ENCODE peak calls at places on chromosomes 13 and 19, in ten cellular contexts. Y is breast epithelium, P is fibroblast of lung, K is left lung, F is lung, V is PC-9, E is tibial nerve, B is mammary epithelial cell, Z is cardiac muscle cell, W is A673. Q is an unnamed sample.
A peak's percentile ranks its signal among the peaks of the same experiment; 100 is the strongest.

GRCh38 chr19:18975011-18975410 is 34.0 kb upstream of the HOMER3 start:
- DNase-seq in K (no peak), Z (no peak), B (peak; percentile 74), W (no peak), F (no peak), P (no peak), E (no peak), V (no peak), Y (no peak), Q (no peak)

GRCh38 chr13:108268713-108269112 is 805 bp upstream of the TNFSF13B start:
- DNase-seq in E (no peak), Z (no peak), V (no peak), Y (no peak), F (no peak), K (peak; percentile 42), W (peak; percentile 45), B (no peak), P (no peak), Q (no peak)

GRCh38 chr19:16588089-16588823 is 16.0 kb upstream of the SLC35E1 start:
- DNase-seq in V (no peak), Z (peak; percentile 55), K (no peak), P (peak; percentile 13), B (peak; percentile 19), Y (no peak), W (no peak), E (no peak), F (no peak), Q (peak; percentile 59)

GRCh38 chr13:98738213-98738612 is 14.3 kb downstream of the SLC15A1 start:
- DNase-seq in V (peak; percentile 5), K (no peak), E (no peak), B (no peak), W (no peak), P (no peak), Z (no peak), F (no peak), Y (no peak), Q (no peak)

GRCh38 chr19:37594064-37594981 is at the start of the genes ZNF540 and ZNF571:
- DNase-seq in V (peak; percentile 90), E (peak; percentile 93), W (peak; percentile 91), F (peak; percentile 96), Y (peak; percentile 95), K (peak; percentile 95), B (peak; percentile 98), P (peak; percentile 93), Z (peak; percentile 96), Q (peak; percentile 96)

GRCh38 chr19:18588611-18589379 is at the start of gene REX1BD:
- DNase-seq in V (peak; percentile 66), Y (peak; percentile 59), E (peak; percentile 72), B (peak; percentile 66), Z (peak; percentile 87), P (peak; percentile 71), W (peak; percentile 93), F (peak; percentile 83), K (peak; percentile 90), Q (peak; percentile 73)

GRCh38 chr13:55345197-55345596 is 1795.5 kb upstream of the PRR20A start:
- DNase-seq in Z (no peak), K (no peak), V (no peak), P (no peak), E (no peak), W (peak; percentile 1), B (no peak), F (no peak), Y (no peak), Q (no peak)

GRCh38 chr13:106468948-106469590 is 66.4 kb downstream of the EFNB2 start:
- DNase-seq in P (no peak), F (no peak), Z (peak; percentile 31), E (no peak), B (no peak), V (no peak), Y (no peak), K (no peak), W (no peak), Q (no peak)

DNA sequence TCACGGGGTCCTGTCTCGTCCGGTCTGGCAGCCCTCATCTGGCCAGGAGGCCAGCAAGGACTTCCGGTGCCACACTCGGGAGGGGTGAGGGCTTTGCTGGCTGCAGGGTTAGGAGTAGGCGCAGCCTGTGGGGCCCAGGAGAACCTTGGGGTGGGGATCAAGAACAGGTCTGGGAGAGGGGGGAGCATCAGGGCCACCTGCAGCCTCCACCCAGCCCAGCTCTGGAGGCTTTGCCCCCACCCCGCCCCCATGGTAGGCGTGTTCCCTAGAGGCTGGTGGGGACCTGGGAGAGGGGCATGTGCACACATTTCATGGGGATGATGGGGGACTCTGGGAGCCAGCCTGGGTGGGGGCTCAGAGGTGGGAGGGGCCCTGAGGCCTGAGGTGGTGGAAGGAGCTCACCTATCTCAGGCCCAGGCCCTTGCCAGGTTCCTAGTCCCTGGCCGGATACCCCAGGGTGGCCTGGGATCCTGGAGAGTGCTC is 23.3 kb downstream of the WTIP start:
- DNase-seq in Y (peak; percentile 12), P (no peak), K (peak; percentile 15), Z (no peak), V (no peak), W (no peak), E (no peak), B (no peak), F (peak; percentile 25), Q (no peak)
- H3K27me3 ChIP-seq in Y (no peaks in the 10 kb centered on the region), P (no peaks in the 10 kb centered on the region), K (no peaks in the 10 kb centered on the region), Z (no peaks in the 10 kb centered on the region), V (peaks cover 25% of the 10 kb centered on the region), W (no peaks in the 10 kb centered on the region), E (no peaks in the 10 kb centered on the region), B (no peaks in the 10 kb centered on the region), F (no peaks in the 10 kb centered on the region), Q (no peaks in the 10 kb centered on the region)

GRCh38 chr13:40486518-40487163 is 179.8 kb downstream of the FOXO1 start:
- DNase-seq in K (no peak), F (no peak), P (no peak), E (no peak), Z (no peak), V (no peak), B (no peak), Y (no peak), W (no peak), Q (no peak)

GRCh38 chr13:40484981-40485380 is 181.5 kb downstream of the FOXO1 start:
- DNase-seq in K (no peak), B (no peak), P (no peak), E (no peak), V (no peak), F (no peak), Z (no peak), Y (no peak), W (no peak), Q (no peak)

GRCh38 chr13:40484101-40484800 is 182.2 kb downstream of the FOXO1 start:
- DNase-seq in F (no peak), Z (no peak), B (no peak), V (no peak), Y (no peak), K (no peak), E (no peak), W (no peak), P (no peak), Q (no peak)

GRCh38 chr13:40483601-40484000 is 182.8 kb downstream of the FOXO1 start:
- DNase-seq in F (no peak), E (no peak), Y (no peak), B (no peak), P (no peak), Z (no peak), K (no peak), W (no peak), V (no peak), Q (no peak)

DNA sequence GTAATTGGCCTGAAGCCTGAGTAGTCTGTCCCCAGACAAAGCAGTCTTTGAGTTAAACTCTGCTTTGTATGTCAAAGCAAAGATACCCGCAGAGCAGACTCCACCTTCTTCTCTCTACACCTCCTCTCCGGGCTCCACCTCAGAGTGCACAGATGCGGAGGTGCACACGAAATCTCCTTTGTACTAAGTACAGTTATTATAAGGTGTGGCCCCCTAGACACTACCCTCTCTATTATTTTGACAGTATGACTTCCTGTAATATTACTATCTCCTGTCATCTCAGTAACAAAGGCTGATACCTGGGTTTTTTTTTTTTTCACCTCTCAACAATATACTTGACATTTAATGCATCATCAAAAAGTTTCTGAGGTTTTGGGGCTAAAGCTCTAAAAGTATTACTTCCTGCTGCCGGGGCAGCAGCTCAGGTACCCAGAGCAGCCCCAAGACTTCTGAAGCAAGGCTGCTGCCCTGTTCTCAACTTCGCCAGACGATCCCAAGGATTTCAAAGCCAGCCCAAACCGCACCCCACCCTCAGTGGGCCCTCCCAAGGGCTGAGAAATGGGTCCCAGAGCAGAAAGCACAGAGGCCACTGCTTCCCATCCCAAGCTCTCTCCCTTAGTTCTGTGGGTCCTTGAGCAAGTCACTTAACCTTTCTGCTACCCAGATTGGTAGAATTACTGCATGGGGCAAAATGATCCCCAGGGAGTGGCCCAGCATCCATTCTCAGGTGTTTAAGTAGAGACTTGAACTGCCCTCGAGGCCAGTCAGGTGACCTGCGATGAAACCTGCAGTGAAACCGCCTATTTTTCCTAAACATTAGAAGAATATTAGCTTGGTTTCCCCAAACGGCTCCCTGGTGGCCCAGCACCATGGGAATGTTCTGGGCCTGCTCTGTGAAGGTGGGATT is 180.6 kb downstream of the FOXO1 start:
- DNase-seq in Z (no peak), E (no peak), V (no peak), K (no peak), Y (no peak), W (no peak), F (no peak), B (no peak), P (no peak), Q (no peak)
- H3K27ac ChIP-seq in Z (no peak overlapping the region), E (no peak overlapping the region), V (no peak overlapping the region), K (no peak overlapping the region), Y (no peak overlapping the region), W (no peak overlapping the region), F (no peak overlapping the region), B (no peak overlapping the region), P (no peak overlapping the region), Q (no peak overlapping the region)

DNA sequence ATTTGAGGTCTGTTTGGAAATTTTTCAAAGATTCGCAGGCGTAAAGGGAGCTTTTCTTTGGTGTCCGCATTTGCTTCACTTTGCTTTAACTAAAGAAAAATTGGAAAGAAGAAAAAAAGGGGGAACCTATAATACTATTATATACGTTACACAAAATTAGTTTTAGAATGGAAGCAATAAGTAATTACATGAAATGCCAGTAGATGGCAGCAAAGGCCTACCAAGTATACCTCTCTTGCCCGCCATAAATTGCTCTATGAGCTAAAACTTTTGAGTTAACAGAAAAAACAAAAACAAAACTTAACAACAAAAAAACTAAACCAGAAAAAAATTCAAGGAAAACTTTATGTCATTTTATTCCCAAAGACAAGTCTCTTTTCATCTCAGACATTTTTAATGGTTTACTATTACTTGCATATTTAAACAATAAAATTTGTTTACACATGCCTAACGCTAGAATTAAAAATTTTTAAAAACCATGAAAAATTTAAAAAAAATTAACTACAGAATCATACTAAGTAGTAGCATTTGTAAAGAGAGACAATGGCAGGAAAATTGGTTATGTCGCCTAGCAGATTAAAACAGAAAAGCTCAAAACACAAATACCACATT is 271.4 kb downstream of the NALCN start:
- DNase-seq in E (no peak), P (peak; percentile 78), K (no peak), Y (no peak), V (peak; percentile 57), F (no peak), B (peak; percentile 30), W (peak; percentile 75), Z (peak; percentile 77), Q (peak; percentile 22)
- TF ChIP-seq CTCF in E (peak; percentile 66), P (peak; percentile 46), K (peak; percentile 70), Y (peak; percentile 66), V (peak; percentile 87), F (peak; percentile 43), B (peak; percentile 51), W (peak; percentile 71), Z (peak; percentile 53), Q (peak; percentile 88)

DNA sequence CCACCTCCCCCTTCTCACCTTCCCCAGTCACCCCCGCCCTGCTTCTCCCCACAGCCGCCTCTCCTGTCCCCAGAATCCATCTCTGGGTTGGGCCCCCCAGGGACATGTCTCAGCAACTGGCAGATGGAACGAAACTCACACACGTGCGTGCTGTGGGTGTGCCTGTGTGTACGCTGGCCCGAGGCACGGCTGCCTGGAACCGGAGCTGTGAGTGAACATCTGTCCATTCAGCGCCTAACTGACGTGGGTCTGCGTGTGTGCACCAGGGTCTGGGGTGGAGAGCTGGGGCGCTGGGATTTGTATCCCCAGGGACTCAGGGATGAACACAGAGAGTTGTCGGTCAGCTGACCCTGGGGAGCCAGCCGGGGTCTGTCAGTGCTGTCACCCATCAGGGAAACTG is 752 bp upstream of the HAS1 start:
- DNase-seq in V (no peak), E (peak; percentile 25), F (no peak), Z (no peak), B (no peak), W (no peak), Y (no peak), K (no peak), P (no peak), Q (peak; percentile 47)
- H3K27me3 ChIP-seq in V (peaks cover 85% of the 10 kb centered on the region), E (no peaks in the 10 kb centered on the region), F (peaks cover 1% of the 10 kb centered on the region), Z (peaks cover 20% of the 10 kb centered on the region), B (peaks cover 2% of the 10 kb centered on the region), W (peaks cover 96% of the 10 kb centered on the region), Y (peaks cover 3% of the 10 kb centered on the region), K (peaks cover 28% of the 10 kb centered on the region), P (peaks cover 11% of the 10 kb centered on the region), Q (peaks cover 52% of the 10 kb centered on the region)